ENCODE peak calls at places on chromosomes 13 and 19, in six cellular contexts. N, H, A, Z, Q and K are unnamed samples.

GRCh38 chr13:51770681-51771417 is 33.1 kb downstream of the DHRS12 start:
- DNase-seq in N (no peak), H (no peak), A (no peak), Z (no peak), Q (no peak), K (no peak)

GRCh38 chr13:99564389-99564788 is 63.1 kb downstream of the TM9SF2 start:
- DNase-seq in N (no peak), H (no peak), A (no peak), Z (no peak), Q (no peak), K (no peak)

GRCh38 chr19:51015691-51016267 is 3.7 kb downstream of the KLK10 start:
- DNase-seq in N (no peak), H (no peak), A (no peak), Z (no peak), Q (no peak), K (no peak)

GRCh38 chr19:10643166-10643967 is 10.8 kb upstream of the ILF3 start:
- DNase-seq in N (no peak), H (no peak), A (no peak), Z (no peak), Q (no peak), K (no peak)

GRCh38 chr19:47813304-47813994 is 8.3 kb upstream of the CRX start:
- DNase-seq in N (peak; percentile 57), H (peak; percentile 41), A (peak; percentile 73), Z (peak; percentile 88), Q (peak; percentile 82), K (peak; percentile 83)

GRCh38 chr13:62387642-62388041 is 972.0 kb upstream of the PCDH20 start:
- DNase-seq in N (no peak), H (peak; percentile 64), A (no peak), Z (no peak), Q (no peak), K (no peak)

GRCh38 chr19:47271949-47272348 is 2.7 kb upstream of the INAFM1 start:
- DNase-seq in N (no peak), H (no peak), A (peak; percentile 58), Z (no peak), Q (no peak), K (no peak)

GRCh38 chr19:934865-935422 is 9.1 kb downstream of the ARID3A start:
- DNase-seq in N (no peak), H (peak; percentile 82), A (peak; percentile 91), Z (peak; percentile 82), Q (no peak), K (no peak)

GRCh38 chr19:19540707-19541515 is 2.8 kb downstream of the CILP2 start:
- DNase-seq in N (peak; percentile 92), H (peak; percentile 24), A (peak; percentile 79), Z (peak; percentile 59), Q (peak; percentile 75), K (peak; percentile 88)

GRCh38 chr19:1227655-1228054 is 10.2 kb downstream of the CBARP start:
- DNase-seq in N (no peak), H (no peak), A (peak; percentile 72), Z (no peak), Q (no peak), K (no peak)

GRCh38 chr19:34555447-34555846 is 73.9 kb downstream of the WTIP start:
- DNase-seq in N (no peak), H (peak; percentile 1), A (no peak), Z (no peak), Q (no peak), K (no peak)

GRCh38 chr19:6402834-6403608 is 10.1 kb upstream of the GTF2F1 start:
- DNase-seq in N (no peak), H (peak; percentile 64), A (peak; percentile 81), Z (no peak), Q (no peak), K (no peak)

GRCh38 chr13:47087841-47088240 is 191.0 kb upstream of the HTR2A start:
- DNase-seq in N (no peak), H (peak; percentile 45), A (no peak), Z (no peak), Q (no peak), K (no peak)

GRCh38 chr19:35712529-35712909 is 5.3 kb upstream of the KMT2B start:
- DNase-seq in N (no peak), H (no peak), A (no peak), Z (no peak), Q (no peak), K (no peak)

GRCh38 chr13:109156181-109156935 is 526.9 kb downstream of the MYO16 start:
- DNase-seq in N (peak; percentile 69), H (peak; percentile 89), A (no peak), Z (no peak), Q (no peak), K (no peak)

GRCh38 chr13:68551701-68552522 is 1321.8 kb upstream of the PCDH9 start:
- DNase-seq in N (no peak), H (no peak), A (no peak), Z (no peak), Q (no peak), K (no peak)

GRCh38 chr13:77338329-77338728 is 11.4 kb upstream of the MYCBP2 start:
- DNase-seq in N (no peak), H (no peak), A (no peak), Z (no peak), Q (no peak), K (no peak)

GRCh38 chr13:57629821-57630235 is 1.7 kb upstream of the PCDH17 start:
- DNase-seq in N (peak; percentile 86), H (peak; percentile 93), A (peak; percentile 49), Z (peak; percentile 98), Q (peak; percentile 35), K (peak; percentile 20)

GRCh38 chr19:29625316-29625715 is 19.2 kb downstream of the POP4 start:
- DNase-seq in N (no peak), H (no peak), A (no peak), Z (no peak), Q (no peak), K (no peak)

GRCh38 chr19:29624489-29625210 is 18.6 kb downstream of the POP4 start:
- DNase-seq in N (no peak), H (no peak), A (no peak), Z (no peak), Q (no peak), K (no peak)

GRCh38 chr19:29622191-29623070 is 16.3 kb downstream of the POP4 start:
- DNase-seq in N (no peak), H (no peak), A (no peak), Z (no peak), Q (no peak), K (peak; percentile 63)

GRCh38 chr19:29626386-29626785 is 20.3 kb downstream of the POP4 start:
- DNase-seq in N (no peak), H (no peak), A (no peak), Z (no peak), Q (no peak), K (no peak)

DNA sequence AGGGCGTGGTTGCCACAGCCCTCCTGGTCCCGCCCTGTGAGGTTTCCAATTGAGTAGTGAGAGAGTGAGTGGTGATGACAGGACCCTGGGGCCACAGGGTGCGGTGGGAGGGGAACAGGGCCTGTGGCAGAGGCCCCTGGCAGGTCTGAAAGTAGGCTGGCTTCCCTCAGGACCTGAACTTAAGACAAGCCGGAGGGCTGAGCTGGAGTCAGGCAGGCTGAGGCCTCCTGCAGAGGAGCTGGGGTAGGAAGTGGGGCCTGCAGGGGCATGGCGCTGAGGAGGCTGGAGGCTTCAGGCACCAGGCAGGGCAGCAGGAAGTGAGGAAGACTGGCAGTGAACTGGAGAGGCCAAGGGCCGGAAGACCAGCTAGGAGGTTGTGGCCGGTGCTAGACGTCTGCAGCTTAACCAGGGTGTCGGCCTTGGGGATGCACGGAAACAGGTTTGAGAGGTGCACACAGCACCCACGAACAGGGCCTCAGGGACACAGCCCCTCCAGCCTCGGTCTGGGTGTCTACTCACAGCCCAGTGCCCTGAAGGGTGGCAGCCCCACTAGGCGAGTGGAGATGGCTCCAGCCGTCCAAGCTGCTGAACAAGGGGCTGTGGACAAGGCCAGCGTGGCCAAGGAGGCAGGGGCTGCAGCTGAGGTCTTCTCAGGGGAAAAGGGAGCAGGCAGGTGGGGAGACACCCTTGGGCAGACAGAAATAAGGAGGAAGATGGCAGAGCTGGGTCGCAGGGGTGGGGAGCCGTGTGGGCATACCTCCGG is 17.8 kb downstream of the POP4 start:
- DNase-seq in N (no peak), H (no peak), A (no peak), Z (no peak), Q (no peak), K (no peak)
- TF ChIP-seq CTCF in N (no peak), H (no peak), A (no peak), Z (no peak), Q (no peak), K (no peak)

DNA sequence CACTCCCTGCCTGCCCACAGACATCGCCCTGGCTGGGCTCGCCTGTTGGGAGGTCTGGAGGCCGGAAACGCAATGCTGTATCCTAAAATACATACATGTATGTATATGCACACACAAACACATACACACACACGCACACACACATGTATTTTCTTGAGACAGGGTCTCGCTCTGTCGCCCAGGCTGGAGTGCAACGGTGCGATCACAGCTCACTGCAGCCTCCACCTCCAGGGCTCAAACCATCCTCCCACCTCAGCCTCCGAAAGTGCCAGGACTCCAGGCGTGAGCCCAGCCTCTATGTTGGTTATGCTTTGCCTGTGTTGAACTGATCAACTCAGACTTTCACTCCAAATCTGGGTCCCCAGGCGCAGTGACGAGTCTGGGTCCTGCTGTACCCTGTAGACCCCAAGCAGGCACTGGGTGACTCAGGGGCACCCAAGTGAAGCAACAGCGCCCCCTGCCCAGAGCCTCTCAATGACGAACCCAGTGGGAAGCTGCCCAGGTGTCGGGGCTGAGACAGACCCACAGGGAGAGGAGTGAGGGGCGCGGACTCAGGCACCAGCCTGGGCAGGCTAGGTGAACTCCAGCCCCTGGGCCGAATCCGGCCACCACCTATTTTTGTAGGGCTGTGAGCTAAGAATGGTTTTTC is 27.4 kb upstream of the CACTIN start:
- DNase-seq in N (no peak), H (no peak), A (no peak), Z (peak; percentile 46), Q (no peak), K (no peak)
- TF ChIP-seq CTCF in N (no peak), H (no peak), A (no peak), Z (peak; percentile 23), Q (no peak), K (no peak)

DNA sequence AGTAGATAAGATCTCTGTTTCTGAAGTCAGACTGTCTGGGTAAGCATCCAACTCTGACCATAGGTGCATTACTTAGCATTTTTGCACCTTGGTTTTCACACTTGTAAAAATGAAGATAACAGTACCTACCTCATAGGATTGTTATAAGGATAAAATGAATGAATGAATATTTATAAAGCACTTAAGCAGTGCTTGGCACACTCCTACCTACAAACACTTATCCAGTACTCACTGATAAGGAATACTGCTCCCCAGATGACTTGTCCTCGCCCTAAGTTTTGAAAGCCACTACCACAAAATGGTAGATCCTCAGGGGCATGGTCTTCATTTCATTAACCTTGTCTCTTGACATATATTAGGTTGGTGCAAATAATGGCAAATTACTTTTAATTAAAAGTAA is 26.4 kb downstream of the COMMD6 start:
- DNase-seq in N (no peak), H (no peak), A (no peak), Z (no peak), Q (no peak), K (no peak)
- TF ChIP-seq CTCF in N (no peak), H (no peak), A (no peak), Z (no peak), Q (no peak), K (no peak)

DNA sequence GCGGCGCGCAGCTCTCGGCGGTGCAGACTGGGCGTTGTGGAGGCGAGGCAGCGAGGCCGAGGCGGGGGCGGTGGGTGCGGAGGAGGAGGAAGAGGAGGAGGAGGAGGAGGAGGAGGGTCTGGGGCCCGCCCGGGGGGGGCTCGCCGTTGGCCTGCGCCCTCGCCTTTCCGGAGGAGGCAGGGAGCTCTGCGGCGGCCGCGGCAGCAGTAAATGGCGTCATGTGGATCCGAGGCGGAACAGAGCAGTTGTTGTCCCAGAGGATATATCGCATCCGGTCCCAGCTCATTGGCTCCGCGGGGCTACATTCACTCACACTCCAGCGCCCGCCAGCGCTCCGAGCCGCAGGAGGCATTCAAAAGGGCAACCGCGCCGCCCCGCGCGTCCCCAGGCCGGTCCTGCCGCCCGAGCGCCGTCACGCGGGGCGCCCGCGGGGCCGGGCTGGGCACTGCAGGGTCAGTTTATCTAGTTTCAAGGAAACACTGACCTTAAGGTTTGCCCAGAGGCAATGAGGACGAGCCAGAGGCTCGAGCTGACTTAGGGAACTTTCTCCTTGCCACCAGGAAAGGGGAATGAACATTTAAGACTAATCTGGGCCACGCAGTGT is at the start of gene SPRY2:
- DNase-seq in N (peak; percentile 85), H (peak; percentile 98), A (peak; percentile 95), Z (peak; percentile 96), Q (no peak), K (peak; percentile 59)
- TF ChIP-seq CTCF in N (no peak), H (no peak), A (no peak), Z (no peak), Q (no peak), K (peak; percentile 3)